ENCODE peak calls at places on chromosomes 7 and 10, in seven cellular contexts. P is heart right ventricle, O is PC-9, T is GM23248, Z is astrocyte, Q is mammary epithelial cell, C is neural progenitor cell. V is an unnamed sample.

GRCh38 chr10:125062244-125063208 is 97.8 kb downstream of the CTBP2 start:
- DNase-seq in Z (no peak), P (peak), T (no peak), O (no peak), Q (no peak), C (no peak), V (no peak)

GRCh38 chr10:7686351-7687171 is 16.6 kb upstream of the ITIH2 start:
- DNase-seq in Q (no peak), Z (no peak), T (no peak), P (no peak), O (no peak), C (no peak), V (no peak)

GRCh38 chr7:157767466-157767865 is 430.7 kb downstream of the DNAJB6 start:
- DNase-seq in Z (no peak), O (no peak), C (no peak), Q (no peak), T (no peak), P (no peak), V (no peak)

GRCh38 chr10:87723500-87723899 is 63.8 kb downstream of the PAPSS2 start:
- DNase-seq in T (no peak), P (no peak), O (no peak), C (no peak), Z (no peak), Q (no peak), V (no peak)

GRCh38 chr10:12807982-12808613 is 193.4 kb downstream of the CCDC3 start:
- DNase-seq in O (no peak), P (no peak), Z (no peak), T (no peak), C (no peak), Q (no peak), V (no peak)

GRCh38 chr10:7312179-7312857 is 98.5 kb downstream of the SFMBT2 start:
- DNase-seq in T (no peak), Z (no peak), P (no peak), O (no peak), Q (no peak), C (no peak), V (no peak)

GRCh38 chr7:32587431-32587948 is 92.2 kb downstream of the AVL9 start:
- DNase-seq in T (peak), C (no peak), Z (peak), O (no peak), Q (no peak), P (no peak), V (no peak)

GRCh38 chr10:123608047-123608446 is 58.1 kb upstream of the GPR26 start:
- DNase-seq in C (no peak), T (no peak), O (no peak), Z (no peak), Q (no peak), P (no peak), V (no peak)

GRCh38 chr10:80132299-80133139 is at the start of gene PLAC9:
- DNase-seq in P (peak), Q (no peak), Z (no peak), C (peak), O (no peak), T (peak), V (no peak)

GRCh38 chr10:13890233-13890616 is 303.5 kb downstream of the PRPF18 start:
- DNase-seq in C (no peak), Z (peak), P (no peak), O (no peak), Q (no peak), T (peak), V (no peak)

GRCh38 chr7:66182920-66183319 is 22.2 kb upstream of the TPST1 start:
- DNase-seq in C (no peak), P (no peak), Z (no peak), Q (no peak), O (no peak), T (no peak), V (no peak)

GRCh38 chr7:95675016-95675415 is 78.7 kb upstream of the PDK4 start:
- DNase-seq in Q (no peak), P (no peak), C (no peak), T (no peak), Z (no peak), O (no peak), V (no peak)

GRCh38 chr7:55005241-55005836 is 13.5 kb upstream of the EGFR start:
- DNase-seq in Z (no peak), O (no peak), T (peak), C (no peak), Q (no peak), P (no peak), V (no peak)

GRCh38 chr10:38103754-38104153 is 9.6 kb downstream of the ZNF37A start:
- DNase-seq in Z (no peak), O (no peak), Q (no peak), P (no peak), T (no peak), C (no peak), V (no peak)

GRCh38 chr10:33773895-33774480 is 439.5 kb upstream of the NRP1 start:
- DNase-seq in O (no peak), Q (no peak), Z (no peak), C (no peak), T (no peak), P (no peak), V (no peak)

GRCh38 chr10:33776419-33776818 is 442.0 kb upstream of the NRP1 start:
- DNase-seq in O (no peak), Z (no peak), T (no peak), P (no peak), C (no peak), Q (no peak), V (no peak)

GRCh38 chr10:33772370-33773331 is 438.2 kb upstream of the NRP1 start:
- DNase-seq in Q (no peak), O (no peak), C (peak), T (peak), P (no peak), Z (peak), V (no peak)

GRCh38 chr10:33774857-33775256 is 440.4 kb upstream of the NRP1 start:
- DNase-seq in C (no peak), T (no peak), O (no peak), P (no peak), Z (no peak), Q (no peak), V (no peak)

GRCh38 chr10:33777223-33777622 is 442.8 kb upstream of the NRP1 start:
- DNase-seq in C (no peak), P (no peak), Q (no peak), Z (no peak), T (no peak), O (no peak), V (no peak)
- H3K4me3 ChIP-seq in C (no peak), P (no peak), Q (no peak), Z (no peak), T (no peak), O (no peak), V (no peak)

DNA sequence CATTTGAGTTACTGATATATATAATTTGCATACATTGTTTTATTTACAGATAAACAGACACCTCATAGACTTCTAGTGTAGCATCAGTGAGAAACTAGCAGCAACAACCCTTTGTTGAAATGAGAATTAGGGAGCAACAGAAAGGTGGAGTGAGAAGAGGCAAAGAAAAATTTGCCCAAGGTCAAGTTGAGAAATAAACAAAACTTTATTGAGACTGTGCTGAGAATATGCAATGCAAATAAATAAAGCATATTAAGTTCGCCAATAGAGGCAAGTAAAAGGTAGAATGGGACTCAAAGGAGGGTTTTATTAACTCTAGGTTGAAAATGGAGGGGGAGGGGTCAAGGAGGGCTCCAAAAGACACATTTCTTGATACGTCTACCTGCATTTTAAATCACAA is 49.8 kb downstream of the CACNA2D1 start:
- DNase-seq in C (no peak), Q (no peak), O (no peak), Z (no peak), P (no peak), T (no peak), V (no peak)
- H3K4me3 ChIP-seq in C (no peak), Q (no peak), O (no peak), Z (no peak), P (no peak), T (no peak), V (no peak)

GRCh38 chr7:114504586-114504985 is 90.0 kb downstream of the FOXP2 start:
- DNase-seq in P (no peak), Q (no peak), Z (no peak), O (no peak), T (no peak), C (no peak), V (no peak)

GRCh38 chr7:114502454-114503254 is 88.0 kb downstream of the FOXP2 start:
- DNase-seq in Z (peak), T (peak), C (no peak), O (no peak), P (no peak), Q (no peak), V (no peak)

GRCh38 chr7:114508096-114508495 is 93.5 kb downstream of the FOXP2 start:
- DNase-seq in P (no peak), Q (no peak), O (no peak), Z (peak), C (no peak), T (peak), V (peak)
- H3K4me3 ChIP-seq in P (no peak), Q (no peak), O (no peak), Z (no peak), C (no peak), T (no peak), V (no peak)

GRCh38 chr7:51124321-51124720 is 192.3 kb downstream of the COBL start:
- DNase-seq in C (no peak), P (no peak), Q (no peak), Z (no peak), T (no peak), O (no peak), V (peak)

GRCh38 chr7:51123322-51124021 is 193.1 kb downstream of the COBL start:
- DNase-seq in O (peak), C (no peak), Q (peak), P (no peak), T (peak), Z (peak), V (peak)

GRCh38 chr7:51121036-51121780 is 195.4 kb downstream of the COBL start:
- DNase-seq in Q (no peak), T (no peak), C (no peak), P (no peak), Z (no peak), O (no peak), V (no peak)

GRCh38 chr7:51118628-51119027 is 198.0 kb downstream of the COBL start:
- DNase-seq in O (no peak), Q (no peak), C (no peak), Z (no peak), T (no peak), P (no peak), V (no peak)

GRCh38 chr7:51121945-51122425 is 194.6 kb downstream of the COBL start:
- DNase-seq in O (no peak), T (no peak), Q (no peak), C (peak), Z (no peak), P (peak), V (no peak)
- H3K4me3 ChIP-seq in O (no peak), T (no peak), Q (no peak), C (no peak), Z (no peak), P (peak), V (no peak)

DNA sequence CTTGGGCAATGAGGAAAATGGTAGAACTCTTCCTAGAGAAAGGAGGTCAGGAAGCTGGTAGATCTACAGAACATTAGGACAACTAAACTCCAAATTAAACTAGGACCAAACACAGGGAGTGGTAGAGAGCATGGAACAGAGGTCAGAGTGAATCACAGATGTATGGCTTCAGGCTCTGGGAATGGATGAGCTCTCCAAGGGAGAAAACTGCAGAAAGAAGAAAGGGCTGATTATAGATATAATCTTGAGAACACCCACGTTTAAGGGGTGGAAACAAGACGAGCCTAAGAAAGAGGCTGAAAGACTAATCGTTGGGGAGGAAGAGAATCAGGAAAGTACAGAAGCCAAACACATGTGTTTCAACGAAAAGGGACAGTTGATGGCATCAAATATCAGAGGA is 41.5 kb downstream of the NUDCD3 start:
- DNase-seq in Q (peak), O (no peak), Z (no peak), P (no peak), C (no peak), T (peak), V (no peak)
- H3K4me3 ChIP-seq in Q (no peak), O (no peak), Z (no peak), P (no peak), C (no peak), T (peak), V (no peak)

GRCh38 chr10:122461729-122462532 is 578 bp downstream of the HTRA1 start:
- DNase-seq in O (no peak), Z (no peak), Q (peak), P (peak), C (peak), T (peak), V (no peak)
- H3K4me3 ChIP-seq in O (no peak), Z (peak), Q (peak), P (peak), C (peak), T (peak), V (peak)

GRCh38 chr7:107579546-107579880 is 533 bp upstream of the BCAP29 start:
- DNase-seq in Z (no peak), O (no peak), P (no peak), C (no peak), T (no peak), Q (no peak), V (no peak)

GRCh38 chr7:107579881-107580715 is at the start of gene BCAP29:
- DNase-seq in C (peak), Z (peak), O (peak), T (peak), Q (peak), P (peak), V (peak)

GRCh38 chr7:107580716-107581383 is 804 bp downstream of the BCAP29 start:
- DNase-seq in C (no peak), T (no peak), O (no peak), Z (no peak), P (no peak), Q (no peak), V (no peak)

GRCh38 chr7:107582906-107583305 is 2.9 kb downstream of the BCAP29 start:
- DNase-seq in O (no peak), P (no peak), C (no peak), Q (peak), T (peak), Z (peak), V (no peak)

DNA sequence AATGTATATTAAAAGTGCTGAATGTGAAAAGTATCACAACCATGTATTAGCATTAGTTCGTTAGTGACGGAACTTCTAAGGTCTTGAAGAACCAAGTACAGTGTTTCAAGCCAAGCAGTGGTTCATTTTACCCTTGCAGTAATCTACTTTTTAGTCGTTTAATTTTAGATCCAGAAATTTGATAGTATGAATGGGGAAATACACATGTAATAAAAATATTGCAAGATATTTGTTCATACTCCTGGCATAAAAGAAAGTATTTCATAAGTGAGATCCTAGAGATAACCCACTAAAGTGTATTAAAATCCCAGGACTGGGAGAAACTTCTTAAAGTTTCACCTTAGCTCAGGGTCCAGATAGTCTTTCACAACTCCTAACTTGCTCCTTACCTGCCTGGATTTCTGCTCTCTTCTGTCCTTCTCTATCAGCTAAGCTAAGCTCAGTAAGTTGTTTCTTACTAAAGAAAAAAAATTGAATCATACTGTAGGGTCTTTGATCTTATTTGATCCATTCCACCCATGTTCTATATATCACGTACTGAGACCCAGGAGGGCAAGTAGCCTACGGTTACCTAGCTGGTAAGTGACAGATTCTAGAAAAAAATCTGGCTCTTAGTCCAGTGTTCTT is 1.5 kb downstream of the BCAP29 start:
- DNase-seq in P (no peak), O (peak), C (no peak), Q (no peak), T (peak), Z (no peak), V (no peak)
- H3K4me3 ChIP-seq in P (peak), O (peak), C (peak), Q (peak), T (peak), Z (peak), V (no peak)

GRCh38 chr10:128537888-128538287 is 411.7 kb upstream of the MKI67 start:
- DNase-seq in Q (no peak), P (no peak), T (no peak), Z (no peak), O (no peak), C (no peak), V (no peak)

GRCh38 chr10:128542659-128543058 is 416.4 kb upstream of the MKI67 start:
- DNase-seq in Q (no peak), C (no peak), O (no peak), T (no peak), Z (no peak), P (no peak), V (no peak)

GRCh38 chr10:128539784-128540759 is 413.8 kb upstream of the MKI67 start:
- DNase-seq in Z (no peak), P (peak), Q (no peak), O (no peak), T (no peak), C (peak), V (no peak)

GRCh38 chr10:128543186-128543585 is 417.0 kb upstream of the MKI67 start:
- DNase-seq in T (no peak), Q (no peak), Z (no peak), O (no peak), P (no peak), C (no peak), V (peak)

GRCh38 chr10:128540806-128541739 is 414.9 kb upstream of the MKI67 start:
- DNase-seq in P (peak), C (peak), O (no peak), Z (no peak), Q (no peak), T (no peak), V (no peak)
- H3K4me3 ChIP-seq in P (peak), C (peak), O (no peak), Z (no peak), Q (no peak), T (no peak), V (no peak)

GRCh38 chr7:27141138-27141537 is 2.3 kb downstream of the HOXA5 start:
- DNase-seq in Q (peak), Z (no peak), C (no peak), P (no peak), O (no peak), T (no peak), V (peak)
- H3K4me3 ChIP-seq in Q (peak), Z (no peak), C (no peak), P (no peak), O (no peak), T (no peak), V (no peak)

DNA sequence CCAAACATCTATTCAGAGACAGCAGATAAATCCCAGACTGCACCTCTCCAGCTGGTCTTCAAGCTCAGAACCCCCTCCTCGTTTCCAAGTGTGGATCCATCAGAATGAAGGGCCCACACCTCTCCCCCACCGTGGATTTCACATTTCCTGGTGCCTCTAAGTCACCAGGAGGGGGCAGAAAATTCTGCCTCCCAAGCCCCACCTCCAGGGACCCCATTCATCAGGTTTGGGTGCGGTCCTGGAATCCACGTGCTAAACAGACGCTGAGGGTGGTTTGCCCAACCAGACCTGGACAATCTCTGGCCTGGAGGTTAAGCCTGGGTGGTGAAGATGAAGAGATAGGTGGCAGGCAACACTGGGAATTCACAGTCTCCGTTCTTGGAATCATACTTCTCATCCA is 92.4 kb downstream of the WDR11 start:
- DNase-seq in O (no peak), Q (no peak), Z (no peak), T (no peak), P (no peak), C (peak), V (no peak)
- H3K4me3 ChIP-seq in O (no peak), Q (no peak), Z (no peak), T (no peak), P (no peak), C (no peak), V (no peak)